ENCODE peak calls at places on chromosomes 16 and 17, in five cellular contexts. X is GM12878, F is sigmoid colon, L is left ventricle myocardium inferior, D is cardiac muscle cell. W is an unnamed sample. For H3K4me1, the result is how much of the 10 kb centered on the place peaks cover.

GRCh38 chr17:82400206-82400605 is 17.9 kb upstream of the HEXD start:
- DNase-seq in X (no peak), F (no peak), L (no peak), D (no peak), W (no peak)

GRCh38 chr17:32907583-32907982 is 20.4 kb upstream of the TMEM98 start:
- DNase-seq in X (no peak), F (no peak), L (no peak), D (no peak), W (no peak)

GRCh38 chr16:51416921-51417320 is 265.9 kb upstream of the SALL1 start:
- DNase-seq in X (no peak), F (no peak), L (no peak), D (no peak), W (no peak)

GRCh38 chr17:11264183-11264871 is 23.3 kb downstream of the SHISA6 start:
- DNase-seq in X (no peak), F (no peak), L (no peak), D (no peak), W (no peak)

GRCh38 chr16:22671301-22672076 is 142.5 kb upstream of the HS3ST2 start:
- DNase-seq in X (no peak), F (peak), L (no peak), D (no peak), W (no peak)

GRCh38 chr17:80327518-80327917 is 66.9 kb downstream of the RNF213 start:
- DNase-seq in X (no peak), F (peak), L (no peak), D (no peak), W (no peak)

GRCh38 chr17:30413109-30413508 is 34.4 kb downstream of the CPD start:
- DNase-seq in X (no peak), F (no peak), L (no peak), D (no peak), W (no peak)

GRCh38 chr17:44214230-44214494 is 5.3 kb downstream of the UBTF start:
- DNase-seq in X (no peak), F (no peak), L (no peak), D (no peak), W (no peak)

GRCh38 chr17:82978354-82978753 is 101.1 kb upstream of the METRNL start:
- DNase-seq in X (no peak), F (no peak), L (no peak), D (no peak), W (no peak)

GRCh38 chr17:60941028-60941427 is 263.4 kb downstream of the BCAS3 start:
- DNase-seq in X (no peak), F (no peak), L (peak), D (peak), W (no peak)

GRCh38 chr17:72151565-72152391 is 31.0 kb downstream of the SOX9 start:
- DNase-seq in X (no peak), F (no peak), L (peak), D (no peak), W (no peak)

GRCh38 chr17:34006126-34006525 is 249.0 kb upstream of the CCL2 start:
- DNase-seq in X (no peak), F (no peak), L (no peak), D (no peak), W (no peak)

GRCh38 chr16:67931712-67932461 is at the start of gene CTRL:
- DNase-seq in X (no peak), F (no peak), L (no peak), D (no peak), W (no peak)

GRCh38 chr17:54901230-54901847 is 687 bp downstream of the TOM1L1 start:
- DNase-seq in X (no peak), F (no peak), L (no peak), D (no peak), W (peak)

GRCh38 chr16:22797551-22797950 is 16.4 kb upstream of the HS3ST2 start:
- DNase-seq in X (no peak), F (no peak), L (no peak), D (no peak), W (no peak)

GRCh38 chr17:83151442-83152220 is 72.2 kb downstream of the METRNL start:
- DNase-seq in X (no peak), F (peak), L (no peak), D (no peak), W (no peak)

GRCh38 chr16:53099318-53100130 is 44.7 kb downstream of the CHD9 start:
- DNase-seq in X (peak), F (peak), L (peak), D (peak), W (peak)

GRCh38 chr17:38325221-38325851 is 18.4 kb downstream of the GPR179 start:
- DNase-seq in X (no peak), F (no peak), L (no peak), D (no peak), W (no peak)

GRCh38 chr16:64910351-64910750 is 211.5 kb downstream of the CDH11 start:
- DNase-seq in X (no peak), F (no peak), L (peak), D (no peak), W (no peak)

GRCh38 chr17:57369509-57369945 is 113.2 kb downstream of the MSI2 start:
- DNase-seq in X (no peak), F (no peak), L (no peak), D (no peak), W (no peak)

GRCh38 chr16:21211486-21211885 is at the start of gene ZP2:
- DNase-seq in X (no peak), F (no peak), L (no peak), D (no peak), W (no peak)

GRCh38 chr17:34442387-34443111 is 79.5 kb upstream of the CCL1 start:
- DNase-seq in X (no peak), F (no peak), L (no peak), D (no peak), W (no peak)

GRCh38 chr16:57781741-57782606 is 20.3 kb downstream of the KIFC3 start:
- DNase-seq in X (no peak), F (no peak), L (no peak), D (no peak), W (no peak)

GRCh38 chr16:56222482-56222997 is 31.3 kb downstream of the GNAO1 start:
- DNase-seq in X (no peak), F (no peak), L (no peak), D (peak), W (no peak)

GRCh38 chr17:64502021-64502420 is 4.1 kb downstream of the DDX5 start:
- DNase-seq in X (no peak), F (no peak), L (no peak), D (no peak), W (no peak)

GRCh38 chr17:2688351-2689342 is 22.9 kb downstream of the CLUH start:
- DNase-seq in X (no peak), F (peak), L (peak), D (peak), W (no peak)

GRCh38 chr17:40326832-40327199 is 17.8 kb downstream of the RARA start:
- DNase-seq in X (no peak), F (no peak), L (peak), D (no peak), W (no peak)

GRCh38 chr17:49580981-49581644 is 5.4 kb downstream of the NXPH3 start:
- DNase-seq in X (no peak), F (no peak), L (no peak), D (peak), W (no peak)

GRCh38 chr16:9092282-9092962 is 978 bp downstream of the HAPSTR1 start:
- DNase-seq in X (no peak), F (peak), L (peak), D (peak), W (no peak)

GRCh38 chr16:29148867-29149272 is 164.0 kb downstream of the LAT start:
- DNase-seq in X (no peak), F (no peak), L (peak), D (no peak), W (no peak)

GRCh38 chr16:86095906-86096485 is 197.0 kb downstream of the IRF8 start:
- DNase-seq in X (no peak), F (peak), L (no peak), D (no peak), W (peak)

GRCh38 chr16:86095131-86095752 is 196.3 kb downstream of the IRF8 start:
- DNase-seq in X (no peak), F (peak), L (no peak), D (no peak), W (peak)

GRCh38 chr16:86092586-86093480 is 193.9 kb downstream of the IRF8 start:
- DNase-seq in X (no peak), F (peak), L (no peak), D (no peak), W (peak)

GRCh38 chr16:86091976-86092375 is 193.0 kb downstream of the IRF8 start:
- DNase-seq in X (no peak), F (peak), L (no peak), D (no peak), W (peak)

GRCh38 chr16:86093801-86094750 is 195.1 kb downstream of the IRF8 start:
- DNase-seq in X (no peak), F (peak), L (no peak), D (no peak), W (peak)
- TF ChIP-seq CTCF in X (no peak), F (no peak), L (no peak), D (peak), W (no peak)

GRCh38 chr17:15268465-15268864 is 3.3 kb upstream of the PMP22 start:
- DNase-seq in X (no peak), F (no peak), L (peak), D (no peak), W (no peak)

GRCh38 chr17:15271731-15272130 is 6.6 kb upstream of the PMP22 start:
- DNase-seq in X (no peak), F (no peak), L (no peak), D (no peak), W (no peak)

GRCh38 chr17:15269087-15269486 is 4.0 kb upstream of the PMP22 start:
- DNase-seq in X (no peak), F (no peak), L (no peak), D (no peak), W (no peak)

GRCh38 chr17:15269690-15270089 is 4.6 kb upstream of the PMP22 start:
- DNase-seq in X (no peak), F (no peak), L (no peak), D (no peak), W (no peak)

GRCh38 chr17:15270628-15271381 is 5.7 kb upstream of the PMP22 start:
- DNase-seq in X (no peak), F (no peak), L (no peak), D (no peak), W (no peak)
- H3K27ac ChIP-seq in X (no peak), F (no peak), L (peak), D (no peak), W (no peak)

GRCh38 chr16:81001330-81001729 is 5.4 kb downstream of the CMC2 start:
- DNase-seq in X (no peak), F (no peak), L (no peak), D (no peak), W (no peak)
- H3K4me1 ChIP-seq in X (under half), F (under half), L (half or more), D (under half), W (under half)

GRCh38 chr16:49844399-49844798 is 11.5 kb downstream of the ZNF423 start:
- DNase-seq in X (no peak), F (no peak), L (no peak), D (no peak), W (no peak)

GRCh38 chr16:49849037-49849436 is 6.9 kb downstream of the ZNF423 start:
- DNase-seq in X (no peak), F (no peak), L (no peak), D (no peak), W (no peak)

GRCh38 chr16:49849709-49850108 is 6.2 kb downstream of the ZNF423 start:
- DNase-seq in X (no peak), F (no peak), L (no peak), D (no peak), W (no peak)

GRCh38 chr16:49848530-49848929 is 7.4 kb downstream of the ZNF423 start:
- DNase-seq in X (no peak), F (no peak), L (no peak), D (no peak), W (no peak)

GRCh38 chr16:49846800-49847199 is 9.1 kb downstream of the ZNF423 start:
- DNase-seq in X (no peak), F (no peak), L (no peak), D (no peak), W (no peak)
- TF ChIP-seq CTCF in X (no peak), F (no peak), L (no peak), D (no peak), W (no peak)

W was measured in RWPE2.